ENCODE peak calls at places on chromosome 13, in ten cellular contexts. H is OCI-LY7, A is upper lobe of right lung, X is tibial artery, N is Caco-2, G is small intestine, Y is suprapubic skin, L is heart left ventricle, Q is BE2C, M is heart right ventricle. J is an unnamed sample. For H3K4me1, the result is how much of the 10 kb centered on the place peaks cover.

GRCh38 chr13:97586941-97587340 is 153.0 kb downstream of the RAP2A start:
- DNase-seq in L (no peak), X (no peak), Q (no peak), A (no peak), M (no peak), N (no peak), G (no peak), H (no peak), Y (no peak), J (no peak)

GRCh38 chr13:105291987-105292386 is 1243.5 kb downstream of the EFNB2 start:
- DNase-seq in G (no peak), N (no peak), Q (no peak), M (no peak), H (no peak), Y (no peak), L (no peak), A (no peak), X (no peak), J (no peak)

GRCh38 chr13:82693607-82694006 is 1188.7 kb downstream of the SLITRK1 start:
- DNase-seq in G (no peak), A (no peak), M (no peak), L (no peak), Y (no peak), Q (no peak), H (no peak), N (no peak), X (no peak), J (no peak)

GRCh38 chr13:28429685-28430290 is 65.1 kb downstream of the FLT1 start:
- DNase-seq in A (no peak), Y (no peak), N (no peak), H (peak), M (no peak), X (no peak), L (no peak), G (no peak), Q (no peak), J (peak)

GRCh38 chr13:35139591-35139990 is 197.5 kb downstream of the NBEA start:
- DNase-seq in N (no peak), Y (no peak), G (no peak), L (no peak), X (no peak), Q (no peak), M (no peak), A (no peak), H (no peak), J (no peak)

GRCh38 chr13:95643471-95643813 is 1.1 kb downstream of the DZIP1 start:
- DNase-seq in M (no peak), X (no peak), A (no peak), Y (no peak), L (no peak), N (no peak), Q (peak), G (no peak), H (no peak), J (no peak)

GRCh38 chr13:48808689-48809088 is 155.0 kb downstream of the CYSLTR2 start:
- DNase-seq in Y (no peak), H (no peak), A (no peak), N (peak), M (no peak), G (no peak), X (no peak), L (no peak), Q (no peak), J (no peak)

GRCh38 chr13:76667551-76667950 is 218.7 kb downstream of the KCTD12 start:
- DNase-seq in L (peak), M (no peak), N (no peak), X (no peak), G (peak), A (no peak), H (no peak), Y (no peak), Q (peak), J (peak)

GRCh38 chr13:39273953-39274352 is 235.7 kb downstream of the NHLRC3 start:
- DNase-seq in X (no peak), Q (no peak), H (peak), N (no peak), Y (no peak), M (no peak), L (no peak), A (no peak), G (peak), J (no peak)

GRCh38 chr13:101399365-101399764 is 16.9 kb downstream of the NALCN start:
- DNase-seq in N (no peak), H (no peak), M (no peak), Y (no peak), A (no peak), X (no peak), G (no peak), L (no peak), Q (no peak), J (no peak)

GRCh38 chr13:77373541-77373940 is 46.6 kb upstream of the MYCBP2 start:
- DNase-seq in A (no peak), Q (no peak), L (no peak), N (no peak), X (no peak), G (no peak), M (no peak), H (no peak), Y (no peak), J (no peak)

GRCh38 chr13:20702945-20703784 is at the start of gene IL17D:
- DNase-seq in M (no peak), G (peak), X (no peak), H (peak), N (no peak), Q (peak), L (no peak), Y (no peak), A (peak), J (peak)

GRCh38 chr13:75372517-75372916 is 109.5 kb downstream of the TBC1D4 start:
- DNase-seq in L (peak), X (no peak), H (peak), N (no peak), Q (peak), Y (no peak), M (no peak), G (peak), A (no peak), J (peak)

GRCh38 chr13:100610399-100611347 is 22.1 kb upstream of the GGACT start:
- DNase-seq in G (no peak), Q (no peak), Y (no peak), A (no peak), N (no peak), M (no peak), X (no peak), H (peak), L (no peak), J (no peak)

GRCh38 chr13:106986687-106987434 is 418.9 kb upstream of the ARGLU1 start:
- DNase-seq in Q (no peak), G (no peak), X (no peak), M (no peak), H (no peak), A (no peak), Y (no peak), L (no peak), N (no peak), J (no peak)

GRCh38 chr13:107864543-107865460 is 350.5 kb downstream of the LIG4 start:
- DNase-seq in X (no peak), A (no peak), M (no peak), H (peak), L (no peak), N (no peak), Y (no peak), Q (no peak), G (peak), J (peak)

GRCh38 chr13:39232401-39232980 is 194.2 kb downstream of the NHLRC3 start:
- DNase-seq in H (no peak), Y (no peak), A (no peak), X (no peak), N (no peak), Q (no peak), L (no peak), G (no peak), M (no peak), J (no peak)

GRCh38 chr13:40187324-40187795 is 479.1 kb downstream of the FOXO1 start:
- DNase-seq in N (no peak), Q (no peak), Y (no peak), A (no peak), L (no peak), M (no peak), H (no peak), X (no peak), G (peak), J (peak)

GRCh38 chr13:79393564-79394249 is 12.3 kb downstream of the RBM26 start:
- DNase-seq in L (no peak), N (peak), Y (no peak), M (no peak), G (peak), A (no peak), H (peak), Q (peak), X (no peak), J (no peak)

GRCh38 chr13:102580552-102581169 is 16.1 kb upstream of the TPP2 start:
- DNase-seq in G (peak), H (peak), M (no peak), Y (no peak), X (no peak), A (no peak), L (no peak), Q (peak), N (no peak), J (peak)

GRCh38 chr13:93730780-93731179 is 504.2 kb downstream of the GPC6 start:
- DNase-seq in G (no peak), M (no peak), Y (no peak), Q (no peak), X (no peak), H (no peak), L (no peak), A (no peak), N (no peak), J (no peak)

GRCh38 chr13:44243198-44243852 is 130.3 kb upstream of the SERP2 start:
- DNase-seq in H (peak), L (peak), N (peak), M (no peak), G (no peak), X (no peak), Y (no peak), A (no peak), Q (peak), J (no peak)

GRCh38 chr13:114019367-114019766 is 45.5 kb upstream of the C13orf46 start:
- DNase-seq in M (no peak), Y (no peak), G (no peak), X (no peak), L (no peak), N (no peak), A (no peak), Q (peak), H (peak), J (no peak)

GRCh38 chr13:101985321-101985720 is 416.5 kb downstream of the FGF14 start:
- DNase-seq in Q (no peak), G (no peak), M (no peak), A (no peak), L (no peak), Y (no peak), N (no peak), H (no peak), X (no peak), J (no peak)

GRCh38 chr13:29684441-29684840 is 89.0 kb upstream of the SLC7A1 start:
- DNase-seq in M (no peak), G (no peak), H (no peak), A (no peak), X (no peak), Q (no peak), Y (no peak), L (no peak), N (no peak), J (no peak)

GRCh38 chr13:75312884-75313520 is 169.0 kb downstream of the TBC1D4 start:
- DNase-seq in Q (no peak), A (no peak), M (no peak), H (no peak), X (no peak), N (no peak), Y (no peak), L (no peak), G (no peak), J (no peak)

GRCh38 chr13:74243637-74244526 is 109.7 kb upstream of the KLF12 start:
- DNase-seq in N (no peak), X (no peak), H (no peak), L (no peak), G (peak), A (no peak), M (no peak), Y (no peak), Q (no peak), J (no peak)

GRCh38 chr13:75514080-75515040 is 23.3 kb downstream of the COMMD6 start:
- DNase-seq in H (no peak), Y (no peak), Q (no peak), A (no peak), G (no peak), N (no peak), L (no peak), M (no peak), X (no peak), J (no peak)

GRCh38 chr13:103349664-103350063 is 283.4 kb upstream of the SLC10A2 start:
- DNase-seq in A (no peak), G (no peak), L (peak), M (peak), Q (peak), Y (no peak), X (no peak), N (no peak), H (no peak), J (no peak)

GRCh38 chr13:70088926-70089325 is 18.7 kb upstream of the ATXN8OS start:
- DNase-seq in L (no peak), G (no peak), X (no peak), Y (no peak), Q (no peak), N (no peak), A (no peak), H (no peak), M (no peak), J (no peak)

GRCh38 chr13:100537486-100537885 is 51.1 kb downstream of the GGACT start:
- DNase-seq in L (no peak), G (no peak), H (no peak), M (no peak), X (no peak), A (no peak), N (no peak), Y (no peak), Q (no peak), J (no peak)

DNA sequence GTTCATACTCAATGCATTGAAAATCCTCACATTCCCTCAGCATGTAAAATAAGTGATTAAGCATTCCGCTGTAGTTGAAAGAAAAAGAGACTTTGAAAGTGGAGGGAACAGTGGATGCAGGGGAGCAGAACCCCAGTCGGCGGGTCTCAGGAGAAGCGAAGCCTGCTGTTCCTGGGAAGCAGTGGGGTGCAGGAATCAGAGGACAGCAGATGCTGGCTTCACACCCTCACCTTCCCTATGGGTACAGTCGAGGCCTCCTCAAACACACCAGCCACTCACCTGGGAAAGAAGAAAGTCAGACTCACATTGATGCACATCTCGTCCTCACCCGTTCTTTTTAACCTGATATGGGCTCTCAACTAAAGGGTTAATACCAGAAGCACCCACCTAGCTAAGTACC is 38.2 kb downstream of the COL4A2 start:
- DNase-seq in L (no peak), A (no peak), Q (no peak), X (no peak), Y (no peak), G (no peak), H (no peak), M (no peak), N (no peak), J (no peak)
- H3K4me1 ChIP-seq in L (half or more), A (under half), Q (under half), X (half or more), Y (half or more), G (under half), H (under half), M (half or more), N (under half), J (under half)

GRCh38 chr13:112728375-112729126 is 38.7 kb downstream of the ATP11A start:
- DNase-seq in G (no peak), Q (no peak), A (peak), Y (peak), N (no peak), L (no peak), H (no peak), X (no peak), M (no peak), J (no peak)
- H3K4me1 ChIP-seq in G (under half), Q (under half), A (under half), Y (under half), N (under half), L (under half), H (under half), X (under half), M (under half), J (under half)

GRCh38 chr13:50916701-50917184 is 7.2 kb downstream of the RNASEH2B start:
- DNase-seq in M (no peak), Y (no peak), H (peak), N (no peak), A (no peak), Q (no peak), L (no peak), X (peak), G (no peak), J (peak)

GRCh38 chr13:50915562-50915961 is 6.0 kb downstream of the RNASEH2B start:
- DNase-seq in Y (no peak), X (no peak), Q (no peak), M (no peak), H (peak), G (no peak), L (no peak), A (no peak), N (no peak), J (no peak)

GRCh38 chr13:50914301-50914700 is 4.7 kb downstream of the RNASEH2B start:
- DNase-seq in H (no peak), L (no peak), N (no peak), A (no peak), G (no peak), X (no peak), Y (no peak), Q (no peak), M (no peak), J (no peak)

GRCh38 chr13:50912851-50913250 is 3.3 kb downstream of the RNASEH2B start:
- DNase-seq in Y (no peak), Q (no peak), H (no peak), L (no peak), N (no peak), M (no peak), G (no peak), A (no peak), X (no peak), J (no peak)

GRCh38 chr13:50914848-50915247 is 5.3 kb downstream of the RNASEH2B start:
- DNase-seq in G (no peak), L (no peak), X (no peak), M (no peak), Y (no peak), N (no peak), A (no peak), Q (no peak), H (peak), J (no peak)
- H3K4me1 ChIP-seq in G (under half), L (under half), X (under half), M (under half), Y (under half), N (under half), A (half or more), Q (under half), H (half or more), J (under half)

GRCh38 chr13:41259875-41260501 is 3.4 kb downstream of the MTRF1 start:
- DNase-seq in A (no peak), N (no peak), H (no peak), X (no peak), M (no peak), Q (no peak), Y (no peak), L (no peak), G (no peak), J (no peak)
- H3K4me1 ChIP-seq in A (under half), N (under half), H (under half), X (under half), M (under half), Q (under half), Y (under half), L (under half), G (under half), J (under half)

DNA sequence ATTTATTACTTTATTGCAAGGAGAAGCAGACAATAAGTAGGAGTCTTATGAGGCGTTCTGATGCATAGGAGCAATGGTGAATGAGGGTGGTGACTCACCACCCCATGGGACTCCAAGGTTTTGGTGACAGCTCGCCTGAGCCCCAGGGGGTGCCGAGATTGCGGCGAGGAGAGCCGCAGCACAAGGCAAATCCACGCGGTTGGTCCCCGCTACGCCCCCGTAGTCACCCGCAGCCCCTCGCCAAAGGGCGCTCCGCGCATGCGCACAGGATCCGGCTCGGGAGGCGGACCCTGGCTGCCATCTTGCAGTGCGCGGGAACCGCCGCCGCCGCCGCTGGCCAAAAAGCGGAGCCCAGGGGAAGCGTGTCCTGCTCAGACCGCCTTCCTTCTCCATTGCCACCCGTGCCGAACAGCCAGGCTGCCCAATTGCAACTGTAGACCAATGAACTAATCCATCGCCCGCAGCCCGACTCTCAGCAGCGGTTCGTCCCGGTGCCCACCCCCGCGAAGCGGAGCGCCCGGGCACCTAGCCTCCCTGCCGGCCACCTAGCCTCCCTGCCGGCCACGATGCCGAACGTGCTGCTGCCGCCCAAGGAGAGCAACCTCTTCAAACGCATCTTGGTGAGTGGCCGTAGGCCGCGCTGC is at the start of gene NAA16:
- DNase-seq in A (peak), Q (peak), H (peak), N (peak), L (peak), G (peak), X (peak), M (peak), Y (peak), J (peak)
- H3K4me1 ChIP-seq in A (under half), Q (under half), H (under half), N (under half), L (under half), G (under half), X (under half), M (under half), Y (under half), J (under half)

GRCh38 chr13:21825801-21826200 is 154.9 kb downstream of the FGF9 start:
- DNase-seq in A (no peak), L (no peak), X (no peak), G (no peak), Y (no peak), N (no peak), H (no peak), Q (no peak), M (no peak), J (no peak)
- H3K4me1 ChIP-seq in A (under half), L (under half), X (under half), G (under half), Y (under half), N (under half), H (under half), Q (under half), M (under half), J (under half)

GRCh38 chr13:24263652-24264051 is 45.7 kb upstream of the C1QTNF9 start:
- DNase-seq in N (no peak), M (no peak), Q (no peak), L (no peak), A (no peak), Y (no peak), X (no peak), G (no peak), H (no peak), J (no peak)
- H3K4me1 ChIP-seq in N (under half), M (under half), Q (under half), L (under half), A (under half), Y (under half), X (under half), G (under half), H (under half), J (under half)

GRCh38 chr13:31042084-31042483 is 109.6 kb downstream of the TEX26 start:
- DNase-seq in Q (no peak), A (no peak), N (no peak), M (no peak), L (no peak), G (no peak), X (no peak), Y (no peak), H (no peak), J (no peak)

GRCh38 chr13:31037874-31038475 is 105.5 kb downstream of the TEX26 start:
- DNase-seq in M (no peak), H (no peak), X (no peak), Q (no peak), A (no peak), G (no peak), L (no peak), N (no peak), Y (no peak), J (no peak)

GRCh38 chr13:31037351-31037750 is 104.9 kb downstream of the TEX26 start:
- DNase-seq in G (no peak), H (no peak), M (no peak), Q (no peak), A (no peak), X (no peak), Y (no peak), N (no peak), L (no peak), J (no peak)

GRCh38 chr13:31036717-31037116 is 104.3 kb downstream of the TEX26 start:
- DNase-seq in L (no peak), M (no peak), Q (no peak), N (no peak), Y (no peak), G (no peak), X (no peak), A (no peak), H (no peak), J (no peak)

GRCh38 chr13:31038834-31039552 is 106.5 kb downstream of the TEX26 start:
- DNase-seq in M (no peak), Y (no peak), X (no peak), H (peak), Q (no peak), N (no peak), A (no peak), G (peak), L (no peak), J (no peak)
- H3K4me1 ChIP-seq in M (under half), Y (under half), X (under half), H (under half), Q (under half), N (under half), A (under half), G (under half), L (under half), J (under half)

GRCh38 chr13:98977568-98978270 is at the start of gene DOCK9:
- DNase-seq in A (peak), Y (peak), Q (no peak), M (peak), X (peak), N (peak), G (peak), H (no peak), L (peak), J (peak)

GRCh38 chr13:98976941-98977340 is 923 bp downstream of the DOCK9 start:
- DNase-seq in N (no peak), M (no peak), H (no peak), X (no peak), A (no peak), G (no peak), Y (no peak), L (no peak), Q (no peak), J (no peak)

GRCh38 chr13:98978280-98978679 is 416 bp upstream of the DOCK9 start:
- DNase-seq in Q (no peak), M (no peak), Y (no peak), N (no peak), H (no peak), G (no peak), X (no peak), L (no peak), A (no peak), J (no peak)

GRCh38 chr13:98975822-98976261 is 2.0 kb downstream of the DOCK9 start:
- DNase-seq in M (no peak), N (peak), Y (no peak), A (no peak), L (no peak), X (no peak), H (peak), G (no peak), Q (no peak), J (no peak)

GRCh38 chr13:98976338-98976737 is 1.5 kb downstream of the DOCK9 start:
- DNase-seq in A (no peak), Q (no peak), N (no peak), G (no peak), M (no peak), L (no peak), Y (no peak), X (no peak), H (no peak), J (no peak)
- H3K4me1 ChIP-seq in A (under half), Q (under half), N (half or more), G (under half), M (under half), L (under half), Y (half or more), X (under half), H (under half), J (under half)